ENCODE peak calls at places on chromosome 18, in nine cellular contexts. B is caudate nucleus, E is epithelial cell of prostate, J is fibroblast of lung, L is lower lobe of right lung, O is brain microvascular endothelial cell, X is A549, P is K562, R is mesenchymal stem cell. M is an unnamed sample.

GRCh38 chr18:22650247-22650646 is 232.5 kb upstream of the CTAGE1 start:
- DNase-seq in J (no peak), B (no peak), L (no peak), R (no peak), P (no peak), X (no peak), E (no peak), O (no peak), M (no peak)

GRCh38 chr18:33584845-33585775 is 7.1 kb downstream of the ASXL3 start:
- DNase-seq in O (no peak), J (no peak), P (no peak), B (no peak), R (no peak), L (no peak), X (no peak), E (no peak), M (no peak)

GRCh38 chr18:50273203-50274043 is 7.1 kb upstream of the CFAP53 start:
- DNase-seq in J (no peak), R (no peak), B (no peak), P (no peak), X (no peak), O (no peak), L (no peak), E (no peak), M (no peak)

GRCh38 chr18:39341106-39341505 is 1775.5 kb upstream of the CELF4 start:
- DNase-seq in P (no peak), B (no peak), R (no peak), O (no peak), L (no peak), J (no peak), E (no peak), X (no peak), M (no peak)

GRCh38 chr18:77329651-77330050 is 80.0 kb downstream of the GALR1 start:
- DNase-seq in O (no peak), R (no peak), J (no peak), X (no peak), P (no peak), L (no peak), E (no peak), B (no peak), M (no peak)

GRCh38 chr18:23573948-23574431 is 12.3 kb downstream of the NPC1 start:
- DNase-seq in E (no peak), R (peak), L (peak), B (no peak), X (no peak), J (peak), O (peak), P (no peak), M (no peak)

GRCh38 chr18:74695170-74695569 is 97.5 kb downstream of the ZNF407 start:
- DNase-seq in J (no peak), O (no peak), L (no peak), B (no peak), R (no peak), P (no peak), X (no peak), E (no peak), M (no peak)

GRCh38 chr18:59006461-59007067 is 133.1 kb upstream of the SEC11C start:
- DNase-seq in R (peak), L (no peak), O (peak), J (peak), E (no peak), B (no peak), X (no peak), P (no peak), M (no peak)

GRCh38 chr18:7608174-7608550 is 41.0 kb downstream of the PTPRM start:
- DNase-seq in B (no peak), O (no peak), X (no peak), P (no peak), E (no peak), R (no peak), J (peak), L (no peak), M (no peak)

GRCh38 chr18:43234889-43235288 is 42.4 kb downstream of the SYT4 start:
- DNase-seq in X (no peak), O (no peak), J (no peak), L (no peak), E (no peak), B (no peak), P (no peak), R (no peak), M (no peak)

GRCh38 chr18:61602836-61603235 is 269.6 kb downstream of the CDH20 start:
- DNase-seq in P (no peak), B (no peak), R (peak), O (peak), J (peak), X (no peak), L (no peak), E (no peak), M (no peak)

GRCh38 chr18:27605107-27605834 is 420.2 kb upstream of the CHST9 start:
- DNase-seq in X (peak), P (peak), J (peak), L (no peak), R (peak), O (peak), E (peak), B (peak), M (peak)

GRCh38 chr18:55420665-55420964 is 167.4 kb downstream of the TCF4 start:
- DNase-seq in L (no peak), O (no peak), B (no peak), J (no peak), X (no peak), E (no peak), R (no peak), P (no peak), M (peak)

GRCh38 chr18:58076052-58076451 is 32.0 kb downstream of the NEDD4L start:
- DNase-seq in P (no peak), X (no peak), J (peak), E (no peak), R (no peak), O (no peak), B (no peak), L (no peak), M (no peak)

GRCh38 chr18:74609535-74609934 is 11.9 kb downstream of the ZNF407 start:
- DNase-seq in E (no peak), L (no peak), J (peak), P (no peak), B (no peak), O (peak), R (peak), X (no peak), M (no peak)

GRCh38 chr18:50987261-50987660 is 19.4 kb downstream of the ELAC1 start:
- DNase-seq in O (no peak), P (no peak), J (peak), X (no peak), E (no peak), R (no peak), B (no peak), L (no peak), M (no peak)

GRCh38 chr18:23809411-23809810 is 120.2 kb downstream of the LAMA3 start:
- DNase-seq in O (no peak), J (no peak), E (no peak), B (no peak), X (no peak), L (no peak), P (no peak), R (no peak), M (no peak)

GRCh38 chr18:63890950-63891304 is 3.4 kb downstream of the SERPINB2 start:
- DNase-seq in P (no peak), B (no peak), E (no peak), X (peak), O (no peak), R (peak), L (no peak), J (no peak), M (peak)

GRCh38 chr18:27771571-27771970 is 405.4 kb downstream of the CDH2 start:
- DNase-seq in O (peak), R (no peak), B (no peak), J (peak), L (no peak), X (no peak), P (no peak), E (no peak), M (no peak)

GRCh38 chr18:9216459-9216858 is 79.9 kb downstream of the ANKRD12 start:
- DNase-seq in J (no peak), E (no peak), L (no peak), X (no peak), R (no peak), P (no peak), O (no peak), B (no peak), M (no peak)

GRCh38 chr18:33924576-33924975 is 300.1 kb downstream of the NOL4 start:
- DNase-seq in J (no peak), B (no peak), R (no peak), X (no peak), L (no peak), P (no peak), O (no peak), E (no peak), M (no peak)

GRCh38 chr18:47767699-47768098 is 162.8 kb downstream of the SMAD2 start:
- DNase-seq in L (no peak), E (no peak), O (no peak), P (no peak), X (no peak), J (no peak), R (no peak), B (no peak), M (no peak)

GRCh38 chr18:50707841-50708240 is 112.0 kb downstream of the MRO start:
- DNase-seq in E (no peak), P (no peak), O (no peak), X (no peak), R (no peak), L (no peak), J (no peak), B (no peak), M (no peak)

GRCh38 chr18:26543368-26543767 is 5.0 kb downstream of the KCTD1 start:
- DNase-seq in R (no peak), B (no peak), O (no peak), E (no peak), L (no peak), J (no peak), X (no peak), P (no peak), M (no peak)

GRCh38 chr18:47701133-47701532 is 229.3 kb downstream of the SMAD2 start:
- DNase-seq in O (no peak), J (no peak), L (no peak), R (no peak), P (no peak), B (no peak), E (no peak), X (no peak), M (no peak)

GRCh38 chr18:8139971-8140406 is 469.2 kb upstream of the RAB12 start:
- DNase-seq in O (no peak), R (no peak), E (no peak), B (no peak), L (no peak), J (no peak), P (no peak), X (no peak), M (no peak)

DNA sequence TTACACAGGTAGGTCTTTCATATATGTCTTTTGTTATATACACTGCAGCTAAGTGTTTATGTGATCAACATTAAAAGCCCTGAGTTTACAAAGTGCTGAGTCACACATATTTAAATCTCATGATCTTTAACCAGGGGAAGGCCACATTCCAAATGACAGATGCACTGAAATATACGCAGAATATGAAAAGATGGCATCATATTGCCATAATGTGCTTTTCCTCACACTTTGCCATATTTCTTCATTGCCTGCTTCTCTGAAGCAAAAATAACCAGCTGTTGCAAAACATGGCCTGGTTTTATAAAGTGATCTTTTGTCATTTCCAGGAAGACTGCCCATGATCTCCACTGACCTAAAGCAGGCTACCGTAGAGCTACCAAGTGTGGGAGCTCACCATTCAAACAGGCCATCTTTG is 93.5 kb upstream of the MAPRE2 start:
- DNase-seq in X (peak), P (no peak), O (peak), J (peak), B (no peak), L (no peak), R (peak), E (no peak), M (no peak)
- H3K27ac ChIP-seq in X (peak), P (no peak), O (peak), J (no peak), B (no peak), L (no peak), R (no peak), E (no peak), M (no peak)

DNA sequence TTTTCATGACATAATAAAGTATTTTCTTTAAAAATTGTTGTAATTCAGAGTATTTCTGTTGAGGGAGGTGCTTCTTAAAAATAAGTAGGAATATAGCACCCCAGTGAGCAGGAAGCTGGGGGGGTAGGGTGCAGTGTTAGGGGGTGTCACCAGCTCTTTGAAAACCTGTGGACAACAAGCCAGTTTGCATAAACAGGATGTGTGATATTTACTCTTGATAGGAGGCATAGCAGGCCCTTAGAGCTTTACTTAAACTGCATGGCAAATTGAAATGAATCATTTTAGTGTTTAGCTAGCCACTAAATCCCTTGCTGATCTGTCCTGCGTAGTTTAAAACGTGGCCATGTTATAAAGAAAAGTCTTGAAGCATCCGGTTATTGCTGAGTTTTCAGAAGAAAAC is 8.4 kb downstream of the TGIF1 start:
- DNase-seq in X (no peak), R (peak), B (no peak), E (no peak), O (no peak), L (no peak), P (no peak), J (peak), M (no peak)
- H3K27ac ChIP-seq in X (peak), R (peak), B (peak), E (peak), O (no peak), L (peak), P (no peak), J (no peak), M (no peak)

GRCh38 chr18:44693030-44693784 is 12.5 kb downstream of the SETBP1 start:
- DNase-seq in J (peak), X (peak), P (no peak), L (no peak), O (no peak), R (no peak), E (peak), B (no peak), M (no peak)
- H3K27ac ChIP-seq in J (no peak), X (no peak), P (no peak), L (no peak), O (no peak), R (peak), E (peak), B (no peak), M (no peak)

GRCh38 chr18:48836231-48836805 is 114.4 kb downstream of the SMAD7 start:
- DNase-seq in B (no peak), L (peak), E (no peak), P (no peak), X (no peak), J (no peak), O (no peak), R (no peak), M (no peak)
- H3K27ac ChIP-seq in B (no peak), L (no peak), E (no peak), P (no peak), X (no peak), J (no peak), O (no peak), R (no peak), M (no peak)

GRCh38 chr18:46385124-46385523 is 271.9 kb downstream of the LOXHD1 start:
- DNase-seq in E (no peak), L (no peak), O (no peak), J (no peak), R (no peak), B (no peak), P (no peak), X (no peak), M (no peak)

GRCh38 chr18:46388295-46388694 is 268.7 kb downstream of the LOXHD1 start:
- DNase-seq in L (no peak), X (no peak), E (peak), J (no peak), P (no peak), O (no peak), R (no peak), B (no peak), M (no peak)

GRCh38 chr18:46386788-46387187 is 270.2 kb downstream of the LOXHD1 start:
- DNase-seq in X (no peak), L (no peak), E (no peak), P (no peak), J (peak), B (no peak), O (no peak), R (no peak), M (no peak)

GRCh38 chr18:46392576-46392975 is 264.4 kb downstream of the LOXHD1 start:
- DNase-seq in L (no peak), E (no peak), J (no peak), X (no peak), R (no peak), P (no peak), B (no peak), O (no peak), M (no peak)

DNA sequence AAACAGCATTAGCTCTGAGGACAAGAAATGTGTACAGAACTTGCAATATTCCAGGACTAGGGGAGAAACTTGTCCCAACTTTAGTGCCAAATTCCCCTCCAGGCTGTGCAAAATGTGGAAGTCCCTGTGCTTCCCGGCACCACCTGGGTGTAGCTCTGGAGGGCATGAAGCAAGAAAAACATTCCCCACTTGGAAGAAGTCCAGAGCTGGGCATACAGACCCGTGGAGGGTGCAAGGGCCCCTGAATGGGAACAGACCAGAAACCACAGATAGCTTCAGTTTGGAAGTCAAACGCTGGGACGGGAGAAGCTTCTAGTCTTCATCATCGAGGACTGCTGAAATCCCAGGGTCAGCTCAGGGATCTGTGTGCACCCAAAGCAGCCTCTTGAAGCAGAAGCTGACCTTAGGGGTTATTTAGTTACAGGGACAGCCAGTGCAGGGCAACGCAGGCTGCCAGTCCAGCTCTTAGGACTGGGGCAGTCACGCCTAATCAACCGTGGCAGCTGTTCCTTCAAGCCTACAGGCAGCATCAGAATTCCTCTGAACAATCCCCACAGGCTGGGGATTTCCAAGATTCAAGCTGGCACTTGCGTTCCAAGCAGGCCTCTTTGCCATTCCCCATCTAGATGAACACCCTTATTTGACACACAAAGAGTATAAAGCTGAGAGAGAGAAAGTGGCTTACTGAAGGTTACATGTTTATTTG is 269.4 kb downstream of the LOXHD1 start:
- DNase-seq in O (no peak), J (peak), B (no peak), E (peak), P (no peak), X (no peak), R (no peak), L (no peak), M (no peak)
- H3K27ac ChIP-seq in O (no peak), J (no peak), B (no peak), E (peak), P (no peak), X (no peak), R (no peak), L (no peak), M (no peak)